ENCODE peak calls at places on chromosomes 16 and 17, in seven cellular contexts. W is ovary, P is fibroblast of the aortic adventitia, G is A549, R is mucosa of descending colon, Q is PC-9, Z is fibroblast of pulmonary artery. K is an unnamed sample.

GRCh38 chr17:50209472-50210248 is 8.2 kb upstream of the COL1A1 start:
- DNase-seq in P (peak; percentile 100), W (peak; percentile 99), G (no peak), Z (peak; percentile 99), Q (peak; percentile 31), R (peak; percentile 69), K (peak; percentile 98)

GRCh38 chr17:55496094-55496881 is 15.0 kb downstream of the SMIM36 start:
- DNase-seq in Z (peak; percentile 94), Q (no peak), G (peak; percentile 67), W (no peak), R (peak; percentile 57), P (peak; percentile 87), K (no peak)

GRCh38 chr17:4998666-4999428 is 1.1 kb downstream of the KIF1C start:
- DNase-seq in Z (no peak), P (no peak), R (peak; percentile 81), G (peak; percentile 44), W (no peak), Q (peak; percentile 46), K (no peak)

GRCh38 chr16:54425681-54426549 is 139.3 kb upstream of the IRX3 start:
- DNase-seq in W (no peak), G (no peak), Z (no peak), R (no peak), Q (peak; percentile 38), P (no peak), K (no peak)

GRCh38 chr17:55577011-55577586 is 65.8 kb upstream of the SMIM36 start:
- DNase-seq in R (peak; percentile 40), P (peak; percentile 86), Z (peak; percentile 54), Q (no peak), W (peak; percentile 44), G (no peak), K (no peak)

GRCh38 chr17:7852262-7852670 is 2.6 kb upstream of the TMEM88 start:
- DNase-seq in G (no peak), Q (no peak), P (no peak), W (no peak), R (peak; percentile 33), Z (no peak), K (no peak)

GRCh38 chr17:50100480-50100883 is 5.3 kb downstream of the PDK2 start:
- DNase-seq in P (no peak), Z (no peak), Q (no peak), G (no peak), W (no peak), R (peak; percentile 80), K (no peak)

GRCh38 chr16:19972111-19972510 is 87.5 kb upstream of the GPRC5B start:
- DNase-seq in Z (no peak), W (no peak), R (no peak), G (no peak), Q (no peak), P (no peak), K (peak; percentile 56)

GRCh38 chr17:17420561-17421269 is 56.1 kb upstream of the MED9 start:
- DNase-seq in R (no peak), Z (peak; percentile 97), P (peak; percentile 79), Q (no peak), W (no peak), G (no peak), K (no peak)

GRCh38 chr17:63436523-63437110 is 9.5 kb downstream of the CYB561 start:
- DNase-seq in W (no peak), R (no peak), Z (peak; percentile 56), G (no peak), P (peak; percentile 66), Q (no peak), K (no peak)

GRCh38 chr16:30068750-30069574 is 3.4 kb downstream of the ALDOA start:
- DNase-seq in P (peak; percentile 31), G (no peak), Z (peak; percentile 47), Q (peak; percentile 65), W (no peak), R (peak; percentile 46), K (no peak)

GRCh38 chr17:64111831-64112230 is 18.1 kb downstream of the ERN1 start:
- DNase-seq in Q (no peak), W (no peak), G (no peak), Z (no peak), P (no peak), R (no peak), K (no peak)

GRCh38 chr16:49858200-49859129 is 2.6 kb upstream of the ZNF423 start:
- DNase-seq in Z (peak; percentile 47), P (no peak), G (peak; percentile 17), W (peak; percentile 77), R (peak; percentile 59), Q (no peak), K (no peak)

GRCh38 chr17:48100160-48100559 is 1.1 kb downstream of the CBX1 start:
- DNase-seq in Q (no peak), G (no peak), W (no peak), P (peak; percentile 58), Z (peak; percentile 41), R (no peak), K (no peak)
- TF ChIP-seq CTCF in Q (no peak), G (no peak), W (no peak), P (no peak), Z (no peak), R (no peak), K (no peak)

DNA sequence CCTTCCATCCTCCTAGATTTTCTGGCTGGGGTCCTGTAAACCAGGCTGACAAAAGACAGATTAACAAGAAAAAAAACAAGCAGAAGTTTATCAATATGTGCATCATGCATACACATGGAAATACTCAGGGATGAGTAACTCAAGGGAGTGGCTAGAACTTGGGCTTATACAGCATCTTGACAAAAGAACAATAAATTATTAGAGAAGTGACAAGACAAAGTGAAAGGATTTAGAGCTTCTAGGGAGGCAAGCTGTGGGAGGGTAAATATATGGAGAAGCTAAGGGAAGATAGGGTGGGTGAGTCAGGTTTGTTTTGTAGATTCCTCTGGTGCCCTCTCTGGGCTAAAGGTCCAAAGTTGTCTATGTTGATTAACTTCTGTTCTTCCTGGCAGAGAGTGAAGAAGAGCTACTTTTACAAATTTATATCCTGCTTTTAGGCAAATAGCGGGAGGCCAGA is 48.0 kb upstream of the NDRG4 start:
- DNase-seq in Q (no peak), G (peak; percentile 32), P (peak; percentile 88), Z (peak; percentile 56), W (no peak), R (no peak), K (no peak)
- TF ChIP-seq CTCF in Q (no peak), G (peak; percentile 33), P (no peak), Z (no peak), W (no peak), R (no peak), K (no peak)

GRCh38 chr17:1492249-1493206 is at the start of gene MYO1C:
- DNase-seq in G (no peak), W (no peak), Q (no peak), P (no peak), Z (no peak), R (no peak), K (no peak)
- TF ChIP-seq CTCF in G (no peak), W (no peak), Q (no peak), P (no peak), Z (no peak), R (no peak), K (no peak)

GRCh38 chr17:68461122-68461539 is 3.8 kb upstream of the WIPI1 start:
- DNase-seq in R (no peak), Z (no peak), W (no peak), Q (no peak), P (peak; percentile 31), G (no peak), K (no peak)

GRCh38 chr17:68461589-68461988 is 4.3 kb upstream of the WIPI1 start:
- DNase-seq in W (no peak), R (no peak), P (no peak), Z (no peak), G (no peak), Q (no peak), K (no peak)

GRCh38 chr17:68460715-68461114 is 3.4 kb upstream of the WIPI1 start:
- DNase-seq in R (peak; percentile 38), Q (no peak), Z (no peak), P (peak; percentile 47), G (no peak), W (no peak), K (no peak)

GRCh38 chr17:68462381-68463210 is 5.3 kb upstream of the WIPI1 start:
- DNase-seq in Z (peak; percentile 88), R (peak; percentile 81), Q (peak; percentile 66), P (peak; percentile 91), G (peak; percentile 84), W (peak; percentile 60), K (no peak)

DNA sequence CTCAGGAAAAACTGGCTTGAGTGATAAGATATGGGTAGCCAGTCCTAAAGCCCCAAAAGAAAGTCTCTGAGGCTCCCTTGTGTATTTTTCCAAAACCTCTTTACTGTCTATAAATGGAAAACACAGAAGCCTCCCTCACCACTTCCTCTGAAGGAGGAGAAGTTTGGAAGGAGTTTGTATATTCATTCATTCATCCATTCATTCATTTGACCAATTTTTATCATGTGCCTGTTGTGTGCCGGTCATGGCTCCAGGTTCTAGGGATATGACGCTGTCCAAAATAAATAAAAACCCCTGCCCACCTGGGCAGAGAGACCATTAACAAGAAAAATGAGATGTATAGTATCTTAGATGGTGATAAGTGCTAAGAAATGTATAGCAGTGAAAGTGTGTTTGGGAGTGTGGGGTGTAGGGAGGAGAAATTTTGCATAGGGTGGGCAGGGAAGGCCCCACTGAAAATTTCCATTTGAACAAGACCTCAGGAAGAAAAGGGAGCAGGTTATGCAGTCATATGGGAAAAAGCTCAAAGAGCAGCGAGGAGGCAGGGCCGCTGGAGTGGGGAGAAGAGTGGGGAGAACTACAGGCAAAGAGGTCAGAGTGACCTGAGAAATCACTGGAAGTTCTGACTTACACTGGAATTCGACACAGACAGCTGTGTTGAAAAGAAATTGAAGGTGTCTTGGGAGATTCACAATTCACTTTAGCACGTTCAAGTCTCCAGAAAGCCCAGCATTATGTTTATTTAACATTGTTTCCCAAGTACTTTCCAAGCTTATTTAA is 6.1 kb upstream of the WIPI1 start:
- DNase-seq in P (no peak), W (no peak), R (no peak), Z (no peak), Q (no peak), G (no peak), K (no peak)
- TF ChIP-seq CTCF in P (peak; percentile 0), W (peak; percentile 3), R (no peak), Z (no peak), Q (peak; percentile 32), G (no peak), K (peak; percentile 19)

DNA sequence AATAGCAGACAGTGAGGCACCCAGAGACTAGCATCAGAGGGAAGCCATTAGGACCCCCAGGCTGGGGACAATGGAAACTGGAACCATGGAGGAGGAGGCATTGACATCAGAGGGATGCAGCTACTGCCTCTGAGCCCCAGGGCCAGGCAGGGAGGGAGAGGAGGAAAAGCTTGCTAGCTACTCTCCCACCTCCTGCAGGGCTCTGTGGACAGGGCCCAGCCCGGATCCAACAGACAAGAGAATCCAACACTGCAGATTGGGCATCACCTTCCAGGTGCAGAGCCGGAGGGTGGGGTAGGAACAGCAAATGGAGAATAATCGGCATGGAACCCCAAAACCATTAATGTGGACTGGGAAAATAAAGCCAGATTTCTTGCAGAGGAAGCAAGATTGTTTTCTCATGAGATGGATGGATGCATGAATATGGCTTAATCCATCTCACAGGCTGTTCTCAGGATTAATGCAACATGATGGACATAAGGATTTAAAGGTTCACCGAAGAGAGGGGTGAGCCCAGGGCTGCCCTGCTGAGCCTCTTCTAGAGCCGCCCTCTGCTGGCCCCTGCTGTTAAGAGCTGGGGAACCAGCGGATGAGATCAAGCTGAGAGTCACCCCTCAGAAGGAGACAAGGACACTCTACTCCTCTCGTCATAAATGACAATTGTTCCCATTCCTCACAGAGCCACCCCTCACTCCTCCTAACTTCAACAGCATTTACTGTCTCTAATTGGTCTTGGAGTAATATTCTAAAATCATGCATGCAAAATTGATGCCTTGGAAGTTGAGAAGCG is 48.8 kb downstream of the DNAH3 start:
- DNase-seq in Q (no peak), P (peak; percentile 36), Z (peak; percentile 39), G (peak; percentile 50), W (no peak), R (peak; percentile 25), K (no peak)
- TF ChIP-seq CTCF in Q (peak; percentile 57), P (peak; percentile 62), Z (peak; percentile 58), G (peak; percentile 48), W (no peak), R (no peak), K (no peak)

K was measured in osteocyte.